ENCODE peak calls at places on chromosomes 2 and 18, in seven cellular contexts. F, H, O, X, Y, G and M are unnamed samples.

GRCh38 chr18:29078272-29078671 is 901.3 kb upstream of the CDH2 start:
- DNase-seq in F (no peak), H (no peak), O (no peak), X (no peak), Y (no peak), G (no peak), M (no peak)

GRCh38 chr2:66509326-66509811 is 74.4 kb downstream of the MEIS1 start:
- DNase-seq in F (no peak), H (peak; percentile 77), O (no peak), X (no peak), Y (no peak), G (no peak), M (no peak)

GRCh38 chr2:8529706-8530277 is 152.1 kb upstream of the ID2 start:
- DNase-seq in F (no peak), H (no peak), O (no peak), X (no peak), Y (no peak), G (no peak), M (no peak)

GRCh38 chr2:193482557-193482956 is 1287.8 kb upstream of the TMEFF2 start:
- DNase-seq in F (no peak), H (no peak), O (no peak), X (no peak), Y (no peak), G (no peak), M (no peak)

GRCh38 chr18:45923138-45923537 is 44.0 kb downstream of the EPG5 start:
- DNase-seq in F (no peak), H (no peak), O (no peak), X (no peak), Y (no peak), G (no peak), M (no peak)

GRCh38 chr2:203177361-203177760 is 61.5 kb upstream of the CYP20A1 start:
- DNase-seq in F (no peak), H (peak; percentile 38), O (no peak), X (no peak), Y (no peak), G (no peak), M (no peak)

GRCh38 chr2:169768262-169768995 is 30.2 kb upstream of the SSB start:
- DNase-seq in F (peak; percentile 32), H (no peak), O (no peak), X (no peak), Y (no peak), G (no peak), M (peak; percentile 18)

GRCh38 chr18:77086034-77086433 is 46.5 kb downstream of the MBP start:
- DNase-seq in F (no peak), H (peak; percentile 92), O (no peak), X (no peak), Y (no peak), G (no peak), M (no peak)

GRCh38 chr18:74609535-74609934 is 11.9 kb downstream of the ZNF407 start:
- DNase-seq in F (no peak), H (peak; percentile 71), O (no peak), X (no peak), Y (no peak), G (no peak), M (no peak)

GRCh38 chr2:111167238-111168162 is 46.8 kb downstream of the BCL2L11 start:
- DNase-seq in F (no peak), H (no peak), O (peak; percentile 26), X (no peak), Y (no peak), G (no peak), M (peak; percentile 33)

GRCh38 chr2:71458413-71459083 is 5.2 kb downstream of the DYSF start:
- DNase-seq in F (no peak), H (peak; percentile 81), O (no peak), X (no peak), Y (no peak), G (peak; percentile 12), M (no peak)

GRCh38 chr2:62176771-62177170 is 19.1 kb upstream of the B3GNT2 start:
- DNase-seq in F (no peak), H (no peak), O (no peak), X (no peak), Y (no peak), G (no peak), M (no peak)

GRCh38 chr2:38823386-38823785 is 45.4 kb downstream of the GEMIN6 start:
- DNase-seq in F (no peak), H (no peak), O (no peak), X (no peak), Y (no peak), G (no peak), M (no peak)

GRCh38 chr2:99833802-99834201 is 308.6 kb downstream of the AFF3 start:
- DNase-seq in F (no peak), H (no peak), O (no peak), X (no peak), Y (no peak), G (no peak), M (no peak)

GRCh38 chr2:161576421-161576820 is 47.8 kb upstream of the SLC4A10 start:
- DNase-seq in F (no peak), H (no peak), O (peak; percentile 87), X (no peak), Y (no peak), G (no peak), M (no peak)

GRCh38 chr2:218631837-218632236 is 24.1 kb downstream of the PLCD4 start:
- DNase-seq in F (no peak), H (peak; percentile 48), O (no peak), X (no peak), Y (no peak), G (no peak), M (no peak)

GRCh38 chr2:216083464-216084279 is 2.0 kb downstream of the TMEM169 start:
- DNase-seq in F (no peak), H (peak; percentile 98), O (peak; percentile 84), X (no peak), Y (no peak), G (no peak), M (no peak)

GRCh38 chr2:180596453-180596852 is 384.0 kb upstream of the UBE2E3 start:
- DNase-seq in F (no peak), H (no peak), O (no peak), X (no peak), Y (no peak), G (no peak), M (no peak)

GRCh38 chr2:215215637-215216036 is 77.2 kb upstream of the ABCA12 start:
- DNase-seq in F (no peak), H (no peak), O (no peak), X (no peak), Y (no peak), G (no peak), M (no peak)

GRCh38 chr2:70248810-70249438 is 496 bp upstream of the TIA1 start:
- DNase-seq in F (peak; percentile 87), H (peak; percentile 14), O (peak; percentile 95), X (peak; percentile 85), Y (peak; percentile 91), G (peak; percentile 95), M (no peak)

GRCh38 chr2:203418271-203418670 is 90.1 kb downstream of the ABI2 start:
- DNase-seq in F (no peak), H (peak; percentile 75), O (no peak), X (no peak), Y (no peak), G (no peak), M (no peak)

GRCh38 chr2:122804494-122804893 is 1049.0 kb downstream of the TSN start:
- DNase-seq in F (no peak), H (no peak), O (no peak), X (no peak), Y (no peak), G (no peak), M (no peak)

GRCh38 chr2:237978058-237978712 is 11.4 kb downstream of the UBE2F start:
- DNase-seq in F (no peak), H (no peak), O (no peak), X (peak; percentile 57), Y (no peak), G (peak; percentile 48), M (no peak)

GRCh38 chr2:207014424-207014823 is 75.1 kb downstream of the CPO start:
- DNase-seq in F (no peak), H (no peak), O (no peak), X (no peak), Y (no peak), G (no peak), M (no peak)
- TF ChIP-seq CTCF in F (no peak), H (no peak), O (no peak), X (no peak), Y (no peak), G (no peak), M (no peak)

DNA sequence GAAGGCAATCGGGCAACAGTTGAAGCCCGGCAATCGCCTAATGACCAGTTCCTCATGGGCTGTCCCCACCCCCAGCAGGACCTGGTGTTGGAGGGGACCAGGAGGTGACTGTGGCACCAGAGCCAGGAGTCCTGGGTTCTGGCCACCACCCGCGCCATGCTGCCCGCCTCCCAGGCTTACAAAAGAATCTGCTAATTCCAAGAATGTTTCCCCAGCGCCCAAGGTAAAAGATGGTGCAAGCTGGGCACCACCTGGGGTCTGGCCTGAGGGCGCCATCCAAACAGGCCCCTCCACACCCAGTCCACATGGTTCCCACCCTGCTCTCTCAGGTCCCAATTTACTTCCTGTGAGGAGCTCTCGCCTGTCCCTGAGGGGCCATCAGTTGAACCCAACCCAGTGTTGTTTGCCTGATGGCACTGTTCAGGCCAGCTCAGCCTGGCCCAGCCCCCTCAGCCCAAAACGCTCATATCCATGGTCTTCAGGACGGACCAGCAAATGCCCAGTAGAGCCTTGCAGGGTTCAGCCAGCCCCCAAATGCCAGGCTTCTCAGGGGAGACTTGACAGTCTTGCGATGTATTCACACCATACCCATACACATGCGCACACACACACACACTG is 5.1 kb downstream of the SDC1 start:
- DNase-seq in F (no peak), H (no peak), O (no peak), X (no peak), Y (no peak), G (no peak), M (no peak)
- H3K4me3 ChIP-seq in F (no peak overlapping the region), H (no peak overlapping the region), O (no peak overlapping the region), X (no peak overlapping the region), Y (no peak overlapping the region), G (no peak overlapping the region), M (no peak overlapping the region)

DNA sequence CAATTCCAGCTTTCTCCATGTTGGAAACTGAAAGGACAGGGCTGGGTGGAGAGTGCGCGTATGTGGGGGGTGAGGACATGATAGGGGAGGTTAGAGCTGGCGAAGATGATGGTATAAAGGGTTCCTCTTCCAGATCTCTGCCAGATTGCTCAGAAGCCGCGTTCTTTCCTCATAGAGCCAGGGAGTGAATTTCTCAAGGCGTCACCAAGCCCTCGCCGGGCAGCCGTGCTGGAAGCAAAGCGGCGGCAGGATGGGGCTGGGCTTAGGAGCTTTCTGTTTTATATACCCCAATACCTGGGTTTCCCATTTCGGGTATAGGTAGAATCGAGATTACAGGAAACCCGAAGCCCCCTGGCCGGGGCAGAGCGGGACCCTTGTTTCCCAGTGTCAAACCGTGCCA is 43.8 kb downstream of the DDX18 start:
- DNase-seq in F (no peak), H (no peak), O (no peak), X (no peak), Y (no peak), G (no peak), M (no peak)
- H3K27me3 ChIP-seq in F (peaks cover 8% of the 10 kb centered on the region), H (no peaks in the 10 kb centered on the region), O (peaks cover 48% of the 10 kb centered on the region), X (peaks cover 12% of the 10 kb centered on the region), Y (no peaks in the 10 kb centered on the region), G (peaks cover 15% of the 10 kb centered on the region), M (no peaks in the 10 kb centered on the region)

DNA sequence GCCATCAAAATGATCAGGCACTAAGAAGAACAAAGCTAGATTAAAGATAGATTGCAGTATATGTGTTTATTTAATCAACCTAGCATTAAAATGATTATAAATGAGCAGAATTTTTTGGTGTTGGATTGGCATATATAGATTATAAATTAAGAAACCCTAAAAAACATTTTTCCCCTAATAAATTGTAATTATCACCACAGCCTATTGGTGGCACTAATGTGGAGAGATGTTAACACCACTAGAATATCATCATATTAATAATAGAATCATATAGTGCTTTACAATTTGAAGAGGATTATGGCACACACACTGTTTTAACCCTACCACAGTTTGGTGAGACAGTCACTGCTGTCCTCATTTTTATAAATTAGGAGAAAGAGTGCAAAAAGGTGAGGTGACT is 112.4 kb upstream of the RND3 start:
- DNase-seq in F (no peak), H (no peak), O (no peak), X (no peak), Y (no peak), G (no peak), M (no peak)
- TF ChIP-seq CTCF in F (no peak), H (peak; percentile 21), O (peak; percentile 30), X (no peak), Y (no peak), G (peak; percentile 33), M (peak; percentile 19)